ENCODE peak calls at places on chromosomes 2 and 18, in five cellular contexts. G, H, F, U and K are unnamed samples.
A peak's percentile ranks its signal among the peaks of the same experiment; 100 is the strongest.

GRCh38 chr2:25700221-25700660 is 26.9 kb upstream of the DTNB start:
- DNase-seq in H (peak; percentile 51), G (peak; percentile 78), F (peak; percentile 84), U (no peak), K (peak; percentile 42)

GRCh38 chr2:148607553-148607952 is 37.0 kb upstream of the EPC2 start:
- DNase-seq in U (no peak), F (no peak), G (no peak), H (no peak), K (no peak)

GRCh38 chr2:191933307-191934105 is 86.6 kb upstream of the CAVIN2 start:
- DNase-seq in G (no peak), F (no peak), U (no peak), H (no peak), K (no peak)

GRCh38 chr2:234537929-234538328 is 41.0 kb upstream of the ARL4C start:
- DNase-seq in F (no peak), H (no peak), G (no peak), U (no peak), K (no peak)

GRCh38 chr2:120722211-120722602 is 13.5 kb upstream of the GLI2 start:
- DNase-seq in H (no peak), F (no peak), G (no peak), U (no peak), K (no peak)

GRCh38 chr2:158967114-158967730 is 1.2 kb upstream of the TANC1 start:
- DNase-seq in F (peak; percentile 58), U (no peak), G (no peak), H (no peak), K (no peak)

GRCh38 chr2:41717883-41718282 is 329.9 kb upstream of the PKDCC start:
- DNase-seq in F (no peak), G (no peak), U (no peak), H (no peak), K (no peak)

GRCh38 chr2:116094196-116094595 is 1651.8 kb downstream of the DPP10 start:
- DNase-seq in U (no peak), H (no peak), F (no peak), G (no peak), K (no peak)

GRCh38 chr2:2743164-2743571 is 412.1 kb upstream of the MYT1L start:
- DNase-seq in F (no peak), G (no peak), U (peak; percentile 56), H (peak; percentile 2), K (peak; percentile 1)

GRCh38 chr2:237280235-237280634 is 133.7 kb downstream of the COL6A3 start:
- DNase-seq in H (peak; percentile 92), F (peak; percentile 93), U (no peak), G (peak; percentile 98), K (peak; percentile 95)

GRCh38 chr2:39755466-39755865 is 23.6 kb downstream of the THUMPD2 start:
- DNase-seq in H (no peak), G (no peak), F (no peak), U (no peak), K (no peak)

GRCh38 chr2:166239548-166239947 is 111.7 kb upstream of the SCN1A start:
- DNase-seq in U (no peak), G (peak; percentile 89), F (peak; percentile 69), H (peak; percentile 83), K (peak; percentile 77)

GRCh38 chr2:100018794-100019193 is 123.6 kb downstream of the AFF3 start:
- DNase-seq in F (peak; percentile 53), H (peak; percentile 51), U (no peak), G (peak; percentile 80), K (peak; percentile 72)

GRCh38 chr18:63063171-63063570 is 256.4 kb downstream of the BCL2 start:
- DNase-seq in U (no peak), G (no peak), H (peak; percentile 20), F (peak; percentile 13), K (peak; percentile 66)

GRCh38 chr2:184053326-184053725 is 545.0 kb upstream of the ZNF804A start:
- DNase-seq in U (no peak), H (no peak), F (no peak), G (no peak), K (no peak)

GRCh38 chr2:196233033-196233807 is 61.8 kb upstream of the STK17B start:
- DNase-seq in G (peak; percentile 80), U (no peak), F (peak; percentile 67), H (peak; percentile 73), K (peak; percentile 89)

GRCh38 chr2:86195055-86195807 is at the start of gene IMMT:
- DNase-seq in G (peak; percentile 97), H (peak; percentile 96), F (peak; percentile 97), U (peak; percentile 98), K (peak; percentile 97)

GRCh38 chr2:71067567-71068217 is 756 bp upstream of the NAGK start:
- DNase-seq in H (no peak), G (no peak), U (peak; percentile 18), F (no peak), K (no peak)

GRCh38 chr2:44582363-44583008 is 220.7 kb downstream of the CAMKMT start:
- DNase-seq in H (peak; percentile 48), F (peak; percentile 42), U (no peak), G (peak; percentile 45), K (peak; percentile 56)

GRCh38 chr2:43276962-43277383 is 50.6 kb upstream of the ZFP36L2 start:
- DNase-seq in G (no peak), U (no peak), H (no peak), F (no peak), K (no peak)

GRCh38 chr18:30132959-30133358 is 909.6 kb downstream of the DSC3 start:
- DNase-seq in F (no peak), U (no peak), G (no peak), H (no peak), K (no peak)

GRCh38 chr2:38935568-38936172 is 46.0 kb downstream of the ARHGEF33 start:
- DNase-seq in G (peak; percentile 12), F (peak; percentile 27), U (no peak), H (peak; percentile 70), K (peak; percentile 22)

GRCh38 chr2:113124181-113124961 is 3.0 kb upstream of the IL1RN start:
- DNase-seq in U (no peak), H (peak; percentile 52), G (peak; percentile 25), F (peak; percentile 10), K (peak; percentile 33)

GRCh38 chr2:8980096-8980495 is 23.4 kb downstream of the MBOAT2 start:
- DNase-seq in U (no peak), G (no peak), F (peak; percentile 26), H (no peak), K (peak; percentile 72)

GRCh38 chr2:142742301-142743214 is 134.9 kb upstream of the KYNU start:
- DNase-seq in H (peak; percentile 25), F (peak; percentile 12), G (peak; percentile 44), U (no peak), K (peak; percentile 3)

GRCh38 chr2:26640781-26641564 is at the start of gene CIB4:
- DNase-seq in U (no peak), F (no peak), H (peak; percentile 8), G (no peak), K (no peak)

GRCh38 chr2:168244318-168244717 is 3.1 kb downstream of the STK39 start:
- DNase-seq in H (no peak), U (no peak), F (no peak), G (peak; percentile 11), K (no peak)

GRCh38 chr2:168246072-168246482 is 1.3 kb downstream of the STK39 start:
- DNase-seq in H (peak; percentile 41), G (no peak), U (no peak), F (no peak), K (no peak)

GRCh38 chr2:168245074-168245825 is 2.1 kb downstream of the STK39 start:
- DNase-seq in U (no peak), F (peak; percentile 36), H (peak; percentile 10), G (peak; percentile 20), K (no peak)

GRCh38 chr2:168246483-168247340 is 683 bp downstream of the STK39 start:
- DNase-seq in U (peak; percentile 80), H (peak; percentile 59), G (peak; percentile 69), F (peak; percentile 67), K (peak; percentile 61)

DNA sequence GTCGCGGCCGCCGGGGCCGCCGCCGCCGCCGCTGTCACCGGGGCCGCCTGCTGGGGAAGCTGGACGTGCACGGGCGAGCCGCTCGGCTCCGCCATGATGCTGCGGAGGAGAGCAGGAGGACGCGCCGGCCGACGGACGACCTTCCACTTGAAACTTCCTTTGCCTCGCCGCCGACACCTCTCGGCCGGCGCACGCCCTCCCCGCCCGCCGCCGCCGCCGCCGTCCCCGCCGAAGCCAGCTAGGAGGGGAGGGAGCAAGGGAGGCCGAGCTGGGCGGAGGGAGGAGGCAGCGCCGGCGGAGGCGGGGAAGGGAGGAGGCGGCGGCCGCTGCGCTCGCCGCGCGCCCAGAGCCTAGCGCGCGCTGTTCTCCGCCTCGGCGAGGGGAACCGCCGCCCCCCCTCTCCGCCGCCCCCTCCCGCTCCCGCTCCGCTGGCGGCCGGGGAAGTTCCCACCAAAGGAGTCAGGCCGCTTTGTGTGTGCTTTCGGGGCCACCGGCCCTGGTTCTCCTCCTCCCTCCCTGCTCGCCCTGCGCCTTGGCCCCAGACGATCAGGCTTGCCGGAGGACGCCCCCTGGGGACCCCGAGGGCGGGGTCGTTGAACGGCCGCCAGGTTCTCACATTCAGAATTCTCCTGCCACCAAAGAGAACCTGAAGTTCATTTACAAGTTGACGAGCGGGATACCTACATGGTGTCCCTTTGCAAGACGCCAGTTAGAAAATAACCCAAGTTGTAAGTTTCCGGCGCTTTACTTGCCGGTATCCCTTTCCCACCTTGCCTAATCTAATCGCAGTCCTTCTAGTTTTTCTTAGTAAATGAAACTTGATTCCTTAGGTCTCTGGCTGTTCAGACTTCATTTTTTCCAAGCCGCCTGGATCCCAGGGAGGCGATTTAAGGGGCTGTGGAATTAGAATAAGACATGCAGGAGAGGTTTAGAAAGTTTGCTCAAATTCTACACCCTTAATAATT is at the start of gene STK39:
- DNase-seq in U (peak; percentile 83), F (peak; percentile 75), H (peak; percentile 65), G (peak; percentile 73), K (peak; percentile 71)
- TF ChIP-seq CTCF in U (peak; percentile 15), F (no peak), H (no peak), G (peak; percentile 10), K (no peak)

DNA sequence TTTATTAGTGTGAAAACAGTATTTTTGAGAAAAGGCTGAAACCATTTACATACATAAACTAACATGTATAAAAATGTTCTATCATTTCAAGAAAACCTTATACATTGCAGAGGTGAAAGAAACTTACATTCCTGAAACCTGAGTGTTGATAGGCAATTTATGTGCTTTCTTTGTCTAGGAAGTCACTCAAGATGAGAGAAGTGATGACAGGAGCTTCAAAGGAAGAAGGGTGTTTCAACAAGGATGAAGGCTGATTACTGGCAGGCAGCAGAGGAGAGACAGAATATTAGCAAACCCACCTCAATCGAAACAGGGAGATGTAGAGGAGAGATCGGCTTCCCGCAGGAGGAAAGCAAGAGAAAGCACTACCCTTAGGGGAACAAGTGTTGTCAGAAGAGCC is 124.9 kb downstream of the PRELID3A start:
- DNase-seq in H (no peak), G (no peak), U (no peak), F (no peak), K (no peak)
- H3K4me3 ChIP-seq in H (no peak overlapping the region), G (no peak overlapping the region), U (no peak overlapping the region), F (no peak overlapping the region), K (no peak overlapping the region)

GRCh38 chr18:57299931-57300330 is 52.4 kb upstream of the ST8SIA3 start:
- DNase-seq in U (no peak), H (no peak), G (no peak), F (no peak), K (no peak)

GRCh38 chr18:57297306-57297705 is 55.1 kb upstream of the ST8SIA3 start:
- DNase-seq in U (no peak), F (no peak), H (no peak), G (no peak), K (no peak)

GRCh38 chr18:57296336-57296735 is 56.0 kb upstream of the ST8SIA3 start:
- DNase-seq in G (no peak), U (no peak), H (no peak), F (no peak), K (no peak)

GRCh38 chr18:57301573-57302230 is 50.7 kb upstream of the ST8SIA3 start:
- DNase-seq in G (no peak), U (no peak), H (no peak), F (no peak), K (no peak)
- TF ChIP-seq CTCF in G (no peak), U (no peak), H (no peak), F (no peak), K (no peak)

GRCh38 chr18:51997129-51997528 is 342.9 kb upstream of the DCC start:
- DNase-seq in H (no peak), F (no peak), G (no peak), U (no peak), K (no peak)
- H3K4me3 ChIP-seq in H (no peak overlapping the region), F (no peak overlapping the region), G (no peak overlapping the region), U (no peak overlapping the region), K (no peak overlapping the region)